ENCODE peak calls at places on chromosomes 16 and 17, in five cellular contexts. M, N, Y, P and R are unnamed samples.

GRCh38 chr16:76574651-76575050 is 297.4 kb downstream of the CNTNAP4 start:
- DNase-seq in M (no peak), Y (no peak), N (no peak), P (no peak), R (no peak)

GRCh38 chr16:88591577-88592021 is 21.4 kb downstream of the ZC3H18 start:
- DNase-seq in N (peak; percentile 80), Y (no peak), M (no peak), P (peak; percentile 25), R (peak; percentile 40)

GRCh38 chr17:10337136-10337535 is 35.7 kb downstream of the MYH13 start:
- DNase-seq in M (no peak), P (no peak), Y (no peak), N (no peak), R (no peak)

GRCh38 chr17:27089929-27090247 is 204.0 kb upstream of the WSB1 start:
- DNase-seq in Y (no peak), P (no peak), M (no peak), N (no peak), R (no peak)

GRCh38 chr17:77824780-77825280 is 133.7 kb upstream of the TNRC6C start:
- DNase-seq in N (peak; percentile 21), M (no peak), Y (no peak), P (no peak), R (no peak)

GRCh38 chr16:54928421-54929089 is 2.1 kb upstream of the IRX5 start:
- DNase-seq in Y (no peak), N (peak; percentile 76), M (no peak), P (peak; percentile 38), R (no peak)

GRCh38 chr17:2181206-2181983 is 122.2 kb downstream of the SMG6 start:
- DNase-seq in P (peak; percentile 56), N (no peak), M (no peak), Y (no peak), R (no peak)

GRCh38 chr17:1107777-1108559 is 71.8 kb downstream of the ABR start:
- DNase-seq in P (no peak), M (no peak), Y (no peak), N (peak; percentile 68), R (no peak)

GRCh38 chr17:7583253-7584109 is at the start of gene MPDU1:
- DNase-seq in Y (peak; percentile 87), P (peak; percentile 92), N (peak; percentile 98), M (peak; percentile 89), R (peak; percentile 90)

GRCh38 chr16:67252806-67253497 is 4.2 kb downstream of the SLC9A5 start:
- DNase-seq in Y (no peak), P (no peak), N (no peak), M (no peak), R (no peak)

GRCh38 chr16:2473425-2473926 is 1.5 kb upstream of the TBC1D24 start:
- DNase-seq in M (no peak), N (peak; percentile 69), Y (no peak), P (no peak), R (no peak)

GRCh38 chr17:67503184-67503583 is 126.1 kb downstream of the PITPNC1 start:
- DNase-seq in P (no peak), N (no peak), M (no peak), Y (no peak), R (no peak)

GRCh38 chr17:65537845-65538678 is 23.4 kb downstream of the AXIN2 start:
- DNase-seq in N (peak; percentile 85), M (no peak), Y (no peak), P (no peak), R (no peak)

GRCh38 chr17:59167571-59168001 is 12.0 kb downstream of the PRR11 start:
- DNase-seq in Y (no peak), P (no peak), M (no peak), N (no peak), R (no peak)

GRCh38 chr16:20327444-20328041 is at the start of gene GP2:
- DNase-seq in M (no peak), P (no peak), N (no peak), Y (no peak), R (no peak)

GRCh38 chr17:80153004-80153403 is 6.1 kb upstream of the EIF4A3 start:
- DNase-seq in M (no peak), Y (no peak), N (peak; percentile 24), P (no peak), R (no peak)

GRCh38 chr16:77585852-77586251 is 136.5 kb upstream of the NUDT7 start:
- DNase-seq in M (no peak), Y (no peak), N (no peak), P (no peak), R (no peak)

GRCh38 chr16:89315791-89316581 is 98.5 kb downstream of the ZNF778 start:
- DNase-seq in P (no peak), Y (no peak), N (peak; percentile 90), M (peak; percentile 56), R (no peak)

GRCh38 chr16:11734025-11734652 is 8.5 kb downstream of the TXNDC11 start:
- DNase-seq in N (no peak), P (peak; percentile 17), Y (no peak), M (no peak), R (no peak)

GRCh38 chr16:51638338-51639135 is 487.5 kb upstream of the SALL1 start:
- DNase-seq in P (no peak), Y (no peak), N (no peak), M (no peak), R (no peak)

GRCh38 chr16:67541391-67542263 is 13.0 kb downstream of the RIPOR1 start:
- DNase-seq in M (no peak), Y (no peak), P (no peak), N (no peak), R (no peak)

GRCh38 chr17:42422412-42422957 is 571 bp downstream of the CAVIN1 start:
- DNase-seq in N (peak; percentile 69), P (no peak), Y (no peak), M (no peak), R (no peak)

GRCh38 chr16:56848056-56848936 is 16.7 kb upstream of the SLC12A3 start:
- DNase-seq in P (no peak), N (no peak), Y (no peak), M (no peak), R (no peak)

GRCh38 chr17:71441098-71441497 is 679.7 kb upstream of the SOX9 start:
- DNase-seq in Y (no peak), P (no peak), N (no peak), M (no peak), R (no peak)

GRCh38 chr17:74051348-74051747 is 152.1 kb upstream of the RPL38 start:
- DNase-seq in N (no peak), M (no peak), Y (no peak), P (no peak), R (no peak)

GRCh38 chr16:72922714-72923113 is 125.2 kb downstream of the ZFHX3 start:
- DNase-seq in P (no peak), N (no peak), M (no peak), Y (no peak), R (no peak)

GRCh38 chr16:68447721-68448359 is 468 bp downstream of the SMPD3 start:
- DNase-seq in M (no peak), N (no peak), P (peak; percentile 63), Y (no peak), R (no peak)

GRCh38 chr16:84294196-84295142 is at the start of gene WFDC1:
- DNase-seq in N (no peak), M (no peak), Y (no peak), P (peak; percentile 64), R (no peak)